ENCODE peak calls at places on chromosomes 7 and 10, in four cellular contexts. S is AG04450, A is ovary, H is lower lobe of right lung. I is an unnamed sample.

GRCh38 chr7:104931181-104931781 is 82.7 kb upstream of the KMT2E start:
- DNase-seq in S (no peak), A (no peak), H (no peak), I (no peak)

GRCh38 chr7:131895541-131896173 is 339.2 kb upstream of the PODXL start:
- DNase-seq in S (peak), A (no peak), H (no peak), I (peak)

GRCh38 chr10:103394180-103394579 is 2.1 kb downstream of the ATP5MK start:
- DNase-seq in S (no peak), A (no peak), H (no peak), I (peak)

GRCh38 chr10:7230956-7231355 is 179.9 kb downstream of the SFMBT2 start:
- DNase-seq in S (no peak), A (no peak), H (no peak), I (no peak)

GRCh38 chr10:124076334-124076733 is 17.1 kb downstream of the CHST15 start:
- DNase-seq in S (no peak), A (no peak), H (no peak), I (no peak)

GRCh38 chr10:61757525-61758397 is 95.0 kb downstream of the CABCOCO1 start:
- DNase-seq in S (no peak), A (no peak), H (no peak), I (peak)

GRCh38 chr10:76353124-76353851 is 921.9 kb downstream of the LRMDA start:
- DNase-seq in S (no peak), A (no peak), H (no peak), I (no peak)

GRCh38 chr7:150311711-150312110 is 11.4 kb upstream of the LRRC61 start:
- DNase-seq in S (no peak), A (no peak), H (no peak), I (peak)

GRCh38 chr10:98332623-98333269 is 64.8 kb upstream of the LOXL4 start:
- DNase-seq in S (no peak), A (no peak), H (no peak), I (no peak)

GRCh38 chr7:135976312-135977019 is 693 bp downstream of the MTPN start:
- DNase-seq in S (no peak), A (no peak), H (no peak), I (no peak)

DNA sequence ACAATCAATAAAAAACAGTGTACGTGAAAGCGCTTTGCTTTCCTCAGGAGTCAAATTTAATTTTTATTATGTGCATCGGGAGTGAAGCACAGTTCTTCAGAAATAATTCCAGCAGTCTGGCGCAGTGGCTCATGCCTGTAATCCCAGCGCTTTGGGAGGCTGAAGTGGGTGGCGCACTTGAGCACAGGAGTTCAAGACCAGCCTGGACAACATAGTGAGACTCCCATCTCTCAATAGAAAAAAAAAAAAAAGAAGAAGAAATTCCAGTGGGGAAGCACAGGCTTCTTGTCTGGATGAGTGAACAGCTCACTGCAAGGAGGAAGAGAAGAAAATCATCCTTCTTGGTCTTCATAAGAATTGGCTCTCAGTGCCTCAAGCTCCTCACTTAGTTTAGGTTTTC is 27.8 kb downstream of the LMTK2 start:
- DNase-seq in S (no peak), A (no peak), H (no peak), I (no peak)
- TF ChIP-seq CTCF in S (no peak), A (no peak), H (no peak), I (no peak)

GRCh38 chr10:17216217-17216900 is 11.7 kb upstream of the VIM start:
- DNase-seq in S (no peak), A (no peak), H (peak), I (peak)

GRCh38 chr10:17216901-17217395 is 11.1 kb upstream of the VIM start:
- DNase-seq in S (no peak), A (no peak), H (no peak), I (no peak)

GRCh38 chr10:17214486-17214885 is 13.0 kb upstream of the TRDMT1 start:
- DNase-seq in S (no peak), A (no peak), H (no peak), I (peak)

GRCh38 chr10:17214991-17215781 is 12.9 kb upstream of the VIM start:
- DNase-seq in S (peak), A (no peak), H (no peak), I (peak)

GRCh38 chr10:17215782-17216122 is 12.3 kb upstream of the VIM start:
- DNase-seq in S (no peak), A (no peak), H (no peak), I (no peak)
- H3K4me3 ChIP-seq in S (no peak), A (no peak), H (no peak), I (no peak)

DNA sequence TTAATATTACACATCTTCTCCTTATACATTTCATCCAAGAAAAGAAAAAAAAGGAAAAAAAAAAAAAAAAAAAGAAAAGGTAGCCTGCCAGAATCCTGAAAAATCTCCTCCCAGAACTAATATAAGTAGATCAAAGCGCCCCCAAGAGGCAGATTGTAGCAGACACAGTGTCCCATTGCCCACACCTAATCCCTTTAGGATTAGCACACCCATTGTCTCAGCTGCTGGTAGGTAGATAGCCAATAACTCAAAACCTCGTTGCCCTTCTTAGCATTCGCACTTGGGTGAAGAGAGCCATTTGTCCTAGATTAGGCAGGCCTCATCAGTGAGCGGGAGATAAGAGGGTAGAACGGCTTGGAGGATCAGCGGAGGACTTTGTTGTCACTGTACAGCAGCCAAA is 100.2 kb upstream of the SORCS1 start:
- DNase-seq in S (no peak), A (no peak), H (no peak), I (no peak)
- TF ChIP-seq CTCF in S (no peak), A (no peak), H (no peak), I (no peak)

GRCh38 chr7:155491812-155492211 is 33.9 kb downstream of the EN2 start:
- DNase-seq in S (no peak), A (no peak), H (no peak), I (no peak)
- H3K4me3 ChIP-seq in S (no peak), A (no peak), H (no peak), I (no peak)

GRCh38 chr7:144670251-144670650 is 165.6 kb downstream of the TPK1 start:
- DNase-seq in S (no peak), A (no peak), H (no peak), I (peak)
- TF ChIP-seq CTCF in S (no peak), A (no peak), H (no peak), I (peak)

DNA sequence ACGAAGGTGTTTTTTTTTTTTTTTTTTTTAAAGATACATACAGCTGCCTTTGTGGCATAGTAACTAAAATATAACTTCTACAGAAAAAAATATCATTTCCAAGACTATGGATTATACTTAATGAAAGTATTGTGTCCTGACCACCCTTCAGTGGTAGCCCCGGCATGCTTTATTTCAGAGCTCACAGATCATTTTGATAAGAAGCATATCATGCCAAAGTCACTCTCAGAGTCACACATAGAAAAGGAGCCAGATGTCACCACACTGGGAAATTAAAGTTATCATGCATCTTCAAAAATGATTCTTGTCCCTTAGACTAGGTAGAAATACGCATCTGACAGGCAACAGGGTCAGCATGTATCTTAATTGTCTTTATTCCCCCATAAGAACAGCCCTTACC is 3.0 kb downstream of the ADARB2 start:
- DNase-seq in S (no peak), A (no peak), H (no peak), I (no peak)
- H3K4me3 ChIP-seq in S (no peak), A (no peak), H (no peak), I (no peak)

GRCh38 chr7:96009162-96009561 is 236.8 kb downstream of the DYNC1I1 start:
- DNase-seq in S (no peak), A (no peak), H (no peak), I (no peak)

GRCh38 chr7:95999481-95999880 is 227.1 kb downstream of the DYNC1I1 start:
- DNase-seq in S (no peak), A (no peak), H (no peak), I (no peak)

GRCh38 chr7:96004598-96004997 is 232.2 kb downstream of the DYNC1I1 start:
- DNase-seq in S (no peak), A (no peak), H (no peak), I (no peak)
- TF ChIP-seq CTCF in S (no peak), A (no peak), H (no peak), I (no peak)

GRCh38 chr7:55174456-55174855 is 155.6 kb downstream of the EGFR start:
- DNase-seq in S (no peak), A (no peak), H (no peak), I (no peak)
- H3K4me3 ChIP-seq in S (no peak), A (no peak), H (no peak), I (no peak)

GRCh38 chr7:20441886-20442505 is 111.3 kb downstream of the ITGB8 start:
- DNase-seq in S (no peak), A (no peak), H (no peak), I (peak)

GRCh38 chr7:20441346-20441745 is 110.6 kb downstream of the ITGB8 start:
- DNase-seq in S (no peak), A (no peak), H (no peak), I (no peak)

GRCh38 chr7:20439786-20440185 is 109.1 kb downstream of the ITGB8 start:
- DNase-seq in S (no peak), A (no peak), H (no peak), I (no peak)

GRCh38 chr7:20439384-20439783 is 108.7 kb downstream of the ITGB8 start:
- DNase-seq in S (no peak), A (no peak), H (no peak), I (no peak)

GRCh38 chr7:20440472-20441105 is 109.9 kb downstream of the ITGB8 start:
- DNase-seq in S (peak), A (no peak), H (no peak), I (peak)
- TF ChIP-seq CTCF in S (peak), A (no peak), H (peak), I (peak)

GRCh38 chr7:158035343-158035742 is 552.3 kb downstream of the PTPRN2 start:
- DNase-seq in S (no peak), A (no peak), H (no peak), I (no peak)
- H3K4me3 ChIP-seq in S (no peak), A (no peak), H (no peak), I (no peak)